ENCODE peak calls at places on chromosome 16, in ten cellular contexts. K, H, O, V, R, P, S, M, F and X are unnamed samples.

GRCh38 chr16:87086575-87086974 is 230.6 kb downstream of the C16orf95 start:
- DNase-seq in K (no peak), H (no peak), O (no peak), V (no peak), R (no peak), P (no peak), S (no peak), M (no peak), F (peak), X (no peak)

GRCh38 chr16:67917852-67918236 is 13.8 kb downstream of the CTRL start:
- DNase-seq in K (peak), H (no peak), O (no peak), V (no peak), R (no peak), P (peak), S (peak), M (peak), F (no peak), X (peak)

GRCh38 chr16:6926762-6927161 is 405.9 kb upstream of the RBFOX1 start:
- DNase-seq in K (no peak), H (no peak), O (no peak), V (no peak), R (no peak), P (no peak), S (no peak), M (no peak), F (no peak), X (no peak)

GRCh38 chr16:27374794-27375499 is 27.0 kb upstream of the IL21R start:
- DNase-seq in K (peak), H (peak), O (peak), V (peak), R (peak), P (peak), S (peak), M (peak), F (peak), X (no peak)

GRCh38 chr16:58515871-58516767 is 802 bp downstream of the SETD6 start:
- DNase-seq in K (no peak), H (no peak), O (peak), V (no peak), R (peak), P (no peak), S (no peak), M (no peak), F (peak), X (no peak)

GRCh38 chr16:73056911-73057310 is 9.0 kb upstream of the ZFHX3 start:
- DNase-seq in K (no peak), H (no peak), O (peak), V (no peak), R (no peak), P (no peak), S (no peak), M (peak), F (peak), X (no peak)

GRCh38 chr16:11543676-11544393 is 42.9 kb downstream of the LITAF start:
- DNase-seq in K (no peak), H (no peak), O (no peak), V (no peak), R (no peak), P (no peak), S (no peak), M (no peak), F (no peak), X (no peak)

GRCh38 chr16:24748242-24748641 is 18.8 kb downstream of the TNRC6A start:
- DNase-seq in K (no peak), H (no peak), O (no peak), V (no peak), R (no peak), P (no peak), S (peak), M (no peak), F (peak), X (peak)

GRCh38 chr16:21262779-21263639 is 15.1 kb downstream of the CRYM start:
- DNase-seq in K (no peak), H (no peak), O (no peak), V (no peak), R (no peak), P (no peak), S (no peak), M (no peak), F (no peak), X (no peak)

GRCh38 chr16:85492617-85492957 is 120.5 kb upstream of the GSE1 start:
- DNase-seq in K (no peak), H (no peak), O (no peak), V (peak), R (no peak), P (no peak), S (no peak), M (no peak), F (no peak), X (no peak)

GRCh38 chr16:203246-203645 is 23.0 kb downstream of the HBQ1 start:
- DNase-seq in K (no peak), H (no peak), O (no peak), V (no peak), R (no peak), P (no peak), S (no peak), M (no peak), F (peak), X (no peak)

GRCh38 chr16:70433456-70434103 is 5.3 kb downstream of the ST3GAL2 start:
- DNase-seq in K (no peak), H (no peak), O (peak), V (no peak), R (peak), P (no peak), S (no peak), M (no peak), F (peak), X (no peak)

GRCh38 chr16:3980311-3981111 is 100.0 kb upstream of the CREBBP start:
- DNase-seq in K (no peak), H (no peak), O (no peak), V (no peak), R (peak), P (no peak), S (no peak), M (no peak), F (peak), X (peak)

GRCh38 chr16:22675745-22676540 is 138.0 kb upstream of the HS3ST2 start:
- DNase-seq in K (no peak), H (no peak), O (no peak), V (no peak), R (no peak), P (no peak), S (no peak), M (no peak), F (no peak), X (no peak)

GRCh38 chr16:1054660-1055556 is 17.6 kb upstream of the SSTR5 start:
- DNase-seq in K (peak), H (peak), O (peak), V (no peak), R (peak), P (no peak), S (peak), M (no peak), F (peak), X (no peak)

GRCh38 chr16:10878644-10879498 is 1.9 kb downstream of the CIITA start:
- DNase-seq in K (no peak), H (no peak), O (peak), V (no peak), R (peak), P (no peak), S (no peak), M (no peak), F (peak), X (no peak)

GRCh38 chr16:53456625-53457024 is 22.4 kb downstream of the RBL2 start:
- DNase-seq in K (no peak), H (no peak), O (no peak), V (no peak), R (no peak), P (no peak), S (no peak), M (no peak), F (no peak), X (no peak)